ENCODE peak calls at places on chromosomes 2 and 18, in eight cellular contexts. O is K562, R is heart left ventricle, A is Peyer's patch, I is A549, J is cardiac muscle cell, Y is uterus, U is breast epithelium. S is an unnamed sample. For H3K4me1, the result is how much of the 10 kb centered on the place peaks cover.

GRCh38 chr2:136051725-136052048 is 66.3 kb upstream of the DARS1 start:
- DNase-seq in I (no peak), A (no peak), U (no peak), O (no peak), Y (no peak), J (no peak), R (no peak), S (no peak)

GRCh38 chr2:100554788-100555407 is 7.9 kb upstream of the PDCL3 start:
- DNase-seq in J (no peak), R (no peak), Y (no peak), I (no peak), A (peak), O (no peak), U (no peak), S (no peak)

GRCh38 chr18:3281456-3282400 is 19.8 kb downstream of the MYL12B start:
- DNase-seq in U (no peak), J (peak), A (no peak), O (peak), R (no peak), I (peak), Y (no peak), S (no peak)

GRCh38 chr2:17271401-17271800 is 246.8 kb downstream of the RAD51AP2 start:
- DNase-seq in R (no peak), O (no peak), A (no peak), Y (no peak), J (no peak), I (no peak), U (no peak), S (no peak)

GRCh38 chr2:179440642-179441251 is 176.1 kb upstream of the SESTD1 start:
- DNase-seq in J (peak), A (no peak), O (peak), Y (no peak), R (no peak), U (no peak), I (no peak), S (no peak)

GRCh38 chr2:117835990-117836760 is 21.7 kb downstream of the DDX18 start:
- DNase-seq in I (peak), J (peak), U (peak), Y (peak), A (peak), O (peak), R (peak), S (no peak)

GRCh38 chr2:56483081-56483480 is 299.3 kb downstream of the CCDC85A start:
- DNase-seq in Y (no peak), I (no peak), R (no peak), J (no peak), U (no peak), O (no peak), A (no peak), S (no peak)

GRCh38 chr2:65437392-65438135 is 5.2 kb upstream of the SPRED2 start:
- DNase-seq in Y (no peak), I (no peak), A (no peak), J (no peak), O (no peak), R (no peak), U (no peak), S (no peak)

GRCh38 chr2:240106765-240107164 is 29.3 kb downstream of the COPS9 start:
- DNase-seq in U (no peak), O (no peak), J (no peak), Y (no peak), A (no peak), I (no peak), R (no peak), S (no peak)

GRCh38 chr2:122683018-122683417 is 927.6 kb downstream of the TSN start:
- DNase-seq in R (no peak), I (no peak), Y (no peak), U (no peak), O (no peak), J (no peak), A (no peak), S (no peak)

GRCh38 chr18:715626-716025 is 3.2 kb upstream of the ENOSF1 start:
- DNase-seq in I (no peak), O (no peak), U (no peak), R (no peak), A (no peak), J (peak), Y (no peak), S (no peak)

GRCh38 chr18:8609711-8610441 is 639 bp downstream of the RAB12 start:
- DNase-seq in J (peak), A (no peak), O (no peak), R (no peak), I (no peak), U (no peak), Y (peak), S (no peak)

GRCh38 chr2:9230051-9230802 is 23.6 kb downstream of the ASAP2 start:
- DNase-seq in Y (no peak), I (no peak), O (no peak), J (peak), A (no peak), U (no peak), R (no peak), S (no peak)

GRCh38 chr2:189763908-189764661 is 1.5 kb upstream of the OSGEPL1 start:
- DNase-seq in Y (no peak), U (no peak), J (peak), A (no peak), R (no peak), O (no peak), I (no peak), S (no peak)

GRCh38 chr2:43274055-43274454 is 47.6 kb upstream of the ZFP36L2 start:
- DNase-seq in I (no peak), Y (no peak), A (no peak), O (no peak), J (no peak), R (no peak), U (no peak), S (no peak)

GRCh38 chr2:25479761-25480160 is 138.0 kb upstream of the DNMT3A start:
- DNase-seq in J (no peak), R (no peak), I (no peak), U (peak), A (no peak), Y (no peak), O (no peak), S (no peak)

GRCh38 chr2:126658910-126659613 is 3.1 kb downstream of the GYPC start:
- DNase-seq in J (peak), U (peak), A (peak), O (no peak), Y (peak), I (no peak), R (peak), S (no peak)

GRCh38 chr18:14974576-14974975 is 226.6 kb downstream of the ANKRD30B start:
- DNase-seq in A (no peak), I (no peak), O (no peak), U (no peak), J (no peak), Y (no peak), R (no peak), S (no peak)

GRCh38 chr2:185188656-185189055 is 549.9 kb upstream of the FSIP2 start:
- DNase-seq in I (no peak), A (no peak), J (no peak), U (no peak), Y (no peak), R (no peak), O (no peak), S (no peak)

GRCh38 chr2:15425707-15426106 is 135.4 kb downstream of the NBAS start:
- DNase-seq in I (no peak), U (no peak), O (no peak), J (no peak), A (no peak), Y (no peak), R (no peak), S (no peak)

GRCh38 chr2:144707927-144708326 is 188.0 kb upstream of the ZEB2 start:
- DNase-seq in A (no peak), R (no peak), I (no peak), J (no peak), O (no peak), U (no peak), Y (no peak), S (no peak)

GRCh38 chr18:24656044-24656443 is 195.6 kb downstream of the HRH4 start:
- DNase-seq in O (no peak), R (no peak), J (no peak), A (no peak), U (no peak), I (no peak), Y (no peak), S (no peak)

GRCh38 chr2:129160879-129161278 is 818.6 kb upstream of the RAB6C start:
- DNase-seq in A (no peak), R (no peak), J (no peak), U (no peak), Y (no peak), O (no peak), I (no peak), S (no peak)

GRCh38 chr2:37454851-37455762 is 110.7 kb downstream of the QPCT start:
- DNase-seq in R (no peak), A (no peak), I (no peak), U (no peak), J (peak), Y (peak), O (no peak), S (no peak)

GRCh38 chr2:2183135-2183534 is 147.9 kb downstream of the MYT1L start:
- DNase-seq in J (no peak), U (no peak), R (no peak), Y (no peak), A (no peak), O (no peak), I (no peak), S (no peak)

GRCh38 chr2:59589881-59590280 is 963.6 kb downstream of the BCL11A start:
- DNase-seq in A (no peak), J (no peak), I (no peak), U (no peak), O (no peak), Y (peak), R (no peak), S (no peak)

GRCh38 chr2:133774675-133775005 is 206.4 kb upstream of the NCKAP5 start:
- DNase-seq in U (peak), A (no peak), Y (peak), J (peak), O (no peak), I (no peak), R (peak), S (no peak)

GRCh38 chr18:7415081-7415894 is 151.8 kb upstream of the PTPRM start:
- DNase-seq in R (no peak), I (no peak), Y (no peak), U (no peak), O (no peak), A (no peak), J (peak), S (peak)

GRCh38 chr2:237497820-237498128 is 10.7 kb downstream of the MLPH start:
- DNase-seq in J (peak), O (no peak), A (no peak), R (no peak), U (peak), I (no peak), Y (peak), S (no peak)

GRCh38 chr2:223626713-223627112 is 24.6 kb upstream of the SCG2 start:
- DNase-seq in R (no peak), U (no peak), J (peak), Y (no peak), A (no peak), O (no peak), I (no peak), S (no peak)

GRCh38 chr2:221397179-221397578 is 174.9 kb downstream of the EPHA4 start:
- DNase-seq in R (no peak), J (no peak), A (no peak), U (no peak), O (no peak), I (no peak), Y (no peak), S (no peak)

GRCh38 chr2:236612737-236613136 is 43.1 kb downstream of the ACKR3 start:
- DNase-seq in I (no peak), Y (no peak), A (no peak), O (no peak), J (no peak), R (no peak), U (no peak), S (no peak)

GRCh38 chr2:208250401-208250800 is 4.5 kb downstream of the IDH1 start:
- DNase-seq in U (no peak), I (no peak), J (peak), R (no peak), Y (no peak), O (no peak), A (no peak), S (no peak)

GRCh38 chr2:32838418-32838817 is 108.3 kb upstream of the LTBP1 start:
- DNase-seq in J (no peak), R (no peak), Y (no peak), O (no peak), I (no peak), U (no peak), A (no peak), S (no peak)
- H3K4me1 ChIP-seq in J (under half), R (under half), Y (under half), O (under half), I (under half), U (under half), A (under half), S (under half)

GRCh38 chr18:51163543-51163942 is 33.9 kb downstream of the MEX3C start:
- DNase-seq in R (no peak), O (no peak), J (no peak), Y (no peak), U (no peak), A (no peak), I (no peak), S (no peak)
- H3K27ac ChIP-seq in R (no peak), O (no peak), J (no peak), Y (no peak), U (no peak), A (no peak), I (no peak), S (no peak)

GRCh38 chr2:39068290-39068689 is 52.6 kb downstream of the SOS1 start:
- DNase-seq in Y (no peak), R (no peak), A (no peak), O (no peak), U (no peak), J (no peak), I (no peak), S (peak)

GRCh38 chr2:39069890-39070289 is 51.0 kb downstream of the SOS1 start:
- DNase-seq in J (no peak), R (no peak), Y (no peak), O (no peak), I (no peak), U (no peak), A (no peak), S (no peak)

GRCh38 chr2:39065616-39066015 is 55.2 kb downstream of the SOS1 start:
- DNase-seq in I (no peak), O (no peak), J (no peak), A (no peak), Y (no peak), R (no peak), U (no peak), S (no peak)

GRCh38 chr2:39068757-39069515 is 51.9 kb downstream of the SOS1 start:
- DNase-seq in I (no peak), O (no peak), A (no peak), U (no peak), J (peak), Y (no peak), R (no peak), S (peak)
- TF ChIP-seq CTCF in I (no peak), O (no peak), A (no peak), U (no peak), J (peak), Y (no peak), R (no peak), S (no peak)

GRCh38 chr2:46276652-46277051 is 20.6 kb upstream of the EPAS1 start:
- DNase-seq in Y (no peak), R (no peak), I (peak), U (no peak), O (no peak), J (peak), A (no peak), S (no peak)

GRCh38 chr2:46275995-46276394 is 21.2 kb upstream of the EPAS1 start:
- DNase-seq in Y (peak), A (no peak), R (peak), U (no peak), J (peak), I (no peak), O (no peak), S (no peak)

GRCh38 chr2:46281939-46282338 is 15.3 kb upstream of the EPAS1 start:
- DNase-seq in U (no peak), I (no peak), A (no peak), Y (no peak), R (no peak), J (no peak), O (no peak), S (no peak)

GRCh38 chr2:46277470-46278190 is 19.6 kb upstream of the EPAS1 start:
- DNase-seq in Y (no peak), O (no peak), U (no peak), J (no peak), A (no peak), I (no peak), R (peak), S (no peak)

DNA sequence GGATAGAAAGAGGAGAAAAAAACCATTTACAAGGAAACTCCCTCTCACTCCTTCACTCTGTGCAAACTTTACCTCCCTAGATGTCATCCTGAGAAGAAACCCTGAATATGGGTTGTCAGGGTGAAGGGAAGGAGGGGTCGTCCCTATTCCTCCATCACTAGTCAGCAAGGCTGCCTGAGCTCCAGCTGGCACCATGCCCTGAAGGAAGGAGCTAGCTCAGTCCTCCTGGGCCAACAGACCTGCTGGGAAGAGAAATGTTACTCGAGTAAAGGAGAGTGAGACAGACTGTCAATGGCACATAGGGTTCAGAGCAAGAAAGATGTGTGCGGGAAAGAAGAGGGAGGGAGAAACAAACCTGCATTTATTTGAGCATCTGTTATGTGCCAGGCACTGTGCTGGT is 18.3 kb upstream of the EPAS1 start:
- DNase-seq in O (no peak), I (no peak), U (no peak), A (no peak), Y (no peak), J (no peak), R (no peak), S (no peak)
- H3K4me1 ChIP-seq in O (under half), I (under half), U (under half), A (under half), Y (under half), J (under half), R (under half), S (under half)

DNA sequence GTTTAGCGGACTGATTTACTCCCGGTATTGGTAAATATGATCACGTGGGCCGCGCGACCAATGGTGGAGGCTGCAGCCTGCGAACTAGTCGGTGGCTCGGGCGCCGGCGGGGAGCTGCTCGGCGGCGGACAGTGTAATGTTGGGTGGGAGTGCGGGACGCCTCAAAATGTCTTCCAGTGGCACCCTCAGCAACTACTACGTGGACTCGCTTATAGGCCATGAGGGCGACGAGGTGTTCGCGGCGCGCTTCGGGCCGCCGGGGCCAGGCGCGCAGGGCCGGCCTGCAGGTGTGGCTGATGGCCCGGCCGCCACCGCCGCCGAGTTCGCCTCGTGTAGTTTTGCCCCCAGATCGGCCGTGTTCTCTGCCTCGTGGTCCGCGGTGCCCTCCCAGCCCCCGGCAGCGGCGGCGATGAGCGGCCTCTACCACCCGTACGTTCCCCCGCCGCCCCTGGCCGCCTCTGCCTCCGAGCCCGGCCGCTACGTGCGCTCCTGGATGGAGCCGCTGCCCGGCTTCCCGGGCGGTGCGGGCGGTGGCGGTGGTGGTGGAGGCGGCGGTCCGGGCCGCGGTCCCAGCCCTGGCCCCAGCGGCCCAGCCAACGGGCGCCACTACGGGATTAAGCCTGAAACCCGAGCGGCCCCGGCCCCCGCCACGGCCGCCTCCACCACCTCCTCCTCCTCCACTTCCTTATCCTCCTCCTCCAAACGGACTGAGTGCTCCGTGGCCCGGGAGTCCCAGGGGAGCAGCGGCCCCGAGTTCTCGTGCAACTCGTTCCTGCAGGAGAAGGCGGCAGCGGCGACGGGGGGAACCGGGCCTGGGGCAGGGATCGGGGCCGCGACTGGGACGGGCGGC is at the start of gene HOXD9:
- DNase-seq in J (no peak), A (peak), U (no peak), O (no peak), I (no peak), R (no peak), Y (peak), S (no peak)
- H3K27ac ChIP-seq in J (no peak), A (peak), U (peak), O (no peak), I (no peak), R (peak), Y (peak), S (no peak)